ENCODE peak calls at places on chromosomes 12 and 14, in ten cellular contexts. One of them, this sample, is unnamed.

GRCh38 chr12:108063192-108063591 is 65.9 kb upstream of the WSCD2 start:
- DNase-seq in H9: no peak
- DNase-seq in gastrocnemius medialis: no peak
- DNase-seq in mesenchymal stem cell: no peak
- DNase-seq in left ventricle myocardium inferior: no peak
- DNase-seq in ovary: no peak
- DNase-seq in psoas muscle: no peak
- DNase-seq in transverse colon: no peak
- DNase-seq in GM12878: no peak
- DNase-seq in sigmoid colon: no peak
- DNase-seq in this sample: no peak

GRCh38 chr12:6425588-6426531 is 18.9 kb upstream of the CD27 start:
- DNase-seq in H9: no peak
- DNase-seq in gastrocnemius medialis: no peak
- DNase-seq in mesenchymal stem cell: no peak
- DNase-seq in left ventricle myocardium inferior: no peak
- DNase-seq in ovary: peak; percentile 42
- DNase-seq in psoas muscle: no peak
- DNase-seq in transverse colon: no peak
- DNase-seq in GM12878: no peak
- DNase-seq in sigmoid colon: no peak
- DNase-seq in this sample: no peak

GRCh38 chr12:14960548-14961465 is 594 bp downstream of the ARHGDIB start:
- DNase-seq in H9: no peak
- DNase-seq in gastrocnemius medialis: no peak
- DNase-seq in mesenchymal stem cell: no peak
- DNase-seq in left ventricle myocardium inferior: peak; percentile 55
- DNase-seq in ovary: no peak
- DNase-seq in psoas muscle: peak; percentile 54
- DNase-seq in transverse colon: peak; percentile 21
- DNase-seq in GM12878: no peak
- DNase-seq in sigmoid colon: no peak
- DNase-seq in this sample: no peak

GRCh38 chr12:105051981-105052380 is 32.3 kb downstream of the ALDH1L2 start:
- DNase-seq in H9: no peak
- DNase-seq in gastrocnemius medialis: no peak
- DNase-seq in mesenchymal stem cell: no peak
- DNase-seq in left ventricle myocardium inferior: no peak
- DNase-seq in ovary: no peak
- DNase-seq in psoas muscle: no peak
- DNase-seq in transverse colon: no peak
- DNase-seq in GM12878: no peak
- DNase-seq in sigmoid colon: no peak
- DNase-seq in this sample: no peak

GRCh38 chr12:62833634-62834033 is 101.3 kb downstream of the PPM1H start:
- DNase-seq in H9: no peak
- DNase-seq in gastrocnemius medialis: no peak
- DNase-seq in mesenchymal stem cell: no peak
- DNase-seq in left ventricle myocardium inferior: no peak
- DNase-seq in ovary: no peak
- DNase-seq in psoas muscle: no peak
- DNase-seq in transverse colon: no peak
- DNase-seq in GM12878: no peak
- DNase-seq in sigmoid colon: no peak
- DNase-seq in this sample: no peak

GRCh38 chr12:110010853-110011835 is 11.9 kb downstream of the ANKRD13A start:
- DNase-seq in H9: no peak
- DNase-seq in gastrocnemius medialis: no peak
- DNase-seq in mesenchymal stem cell: no peak
- DNase-seq in left ventricle myocardium inferior: no peak
- DNase-seq in ovary: no peak
- DNase-seq in psoas muscle: no peak
- DNase-seq in transverse colon: peak; percentile 35
- DNase-seq in GM12878: peak; percentile 62
- DNase-seq in sigmoid colon: no peak
- DNase-seq in this sample: no peak

GRCh38 chr12:51951843-51952722 is 584 bp downstream of the ACVR1B start:
- DNase-seq in H9: peak; percentile 61
- DNase-seq in gastrocnemius medialis: peak; percentile 55
- DNase-seq in mesenchymal stem cell: no peak
- DNase-seq in left ventricle myocardium inferior: no peak
- DNase-seq in ovary: peak; percentile 70
- DNase-seq in psoas muscle: peak; percentile 77
- DNase-seq in transverse colon: peak; percentile 26
- DNase-seq in GM12878: no peak
- DNase-seq in sigmoid colon: peak; percentile 71
- DNase-seq in this sample: no peak

GRCh38 chr14:77128414-77128891 is 13.1 kb downstream of the ZDHHC22 start:
- DNase-seq in H9: peak; percentile 15
- DNase-seq in gastrocnemius medialis: no peak
- DNase-seq in mesenchymal stem cell: no peak
- DNase-seq in left ventricle myocardium inferior: no peak
- DNase-seq in ovary: no peak
- DNase-seq in psoas muscle: no peak
- DNase-seq in transverse colon: no peak
- DNase-seq in GM12878: no peak
- DNase-seq in sigmoid colon: no peak
- DNase-seq in this sample: no peak

GRCh38 chr12:47397664-47398281 is 308.1 kb downstream of the RPAP3 start:
- DNase-seq in H9: peak; percentile 47
- DNase-seq in gastrocnemius medialis: peak; percentile 21
- DNase-seq in mesenchymal stem cell: peak; percentile 64
- DNase-seq in left ventricle myocardium inferior: no peak
- DNase-seq in ovary: no peak
- DNase-seq in psoas muscle: no peak
- DNase-seq in transverse colon: no peak
- DNase-seq in GM12878: no peak
- DNase-seq in sigmoid colon: no peak
- DNase-seq in this sample: no peak

GRCh38 chr14:45972416-45972815 is 679.2 kb downstream of the RPL10L start:
- DNase-seq in H9: no peak
- DNase-seq in gastrocnemius medialis: no peak
- DNase-seq in mesenchymal stem cell: no peak
- DNase-seq in left ventricle myocardium inferior: no peak
- DNase-seq in ovary: no peak
- DNase-seq in psoas muscle: no peak
- DNase-seq in transverse colon: no peak
- DNase-seq in GM12878: no peak
- DNase-seq in sigmoid colon: no peak
- DNase-seq in this sample: no peak

GRCh38 chr14:103101964-103102688 is 7.6 kb downstream of the EXOC3L4 start:
- DNase-seq in H9: no peak
- DNase-seq in gastrocnemius medialis: no peak
- DNase-seq in mesenchymal stem cell: no peak
- DNase-seq in left ventricle myocardium inferior: no peak
- DNase-seq in ovary: no peak
- DNase-seq in psoas muscle: no peak
- DNase-seq in transverse colon: no peak
- DNase-seq in GM12878: no peak
- DNase-seq in sigmoid colon: no peak
- DNase-seq in this sample: no peak

GRCh38 chr12:66804555-66804954 is 125.7 kb upstream of the GRIP1 start:
- DNase-seq in H9: no peak
- DNase-seq in gastrocnemius medialis: no peak
- DNase-seq in mesenchymal stem cell: no peak
- DNase-seq in left ventricle myocardium inferior: no peak
- DNase-seq in ovary: no peak
- DNase-seq in psoas muscle: no peak
- DNase-seq in transverse colon: no peak
- DNase-seq in GM12878: no peak
- DNase-seq in sigmoid colon: no peak
- DNase-seq in this sample: no peak
- H3K4me1 ChIP-seq in H9: peaks cover 7% of the 10 kb centered on the region
- H3K4me1 ChIP-seq in gastrocnemius medialis: no peaks in the 10 kb centered on the region
- H3K4me1 ChIP-seq in mesenchymal stem cell: no peaks in the 10 kb centered on the region
- H3K4me1 ChIP-seq in left ventricle myocardium inferior: no peaks in the 10 kb centered on the region
- H3K4me1 ChIP-seq in ovary: no peaks in the 10 kb centered on the region
- H3K4me1 ChIP-seq in psoas muscle: no peaks in the 10 kb centered on the region
- H3K4me1 ChIP-seq in transverse colon: no peaks in the 10 kb centered on the region
- H3K4me1 ChIP-seq in GM12878: no peaks in the 10 kb centered on the region
- H3K4me1 ChIP-seq in sigmoid colon: no peaks in the 10 kb centered on the region
- H3K4me1 ChIP-seq in this sample: no peaks in the 10 kb centered on the region

DNA sequence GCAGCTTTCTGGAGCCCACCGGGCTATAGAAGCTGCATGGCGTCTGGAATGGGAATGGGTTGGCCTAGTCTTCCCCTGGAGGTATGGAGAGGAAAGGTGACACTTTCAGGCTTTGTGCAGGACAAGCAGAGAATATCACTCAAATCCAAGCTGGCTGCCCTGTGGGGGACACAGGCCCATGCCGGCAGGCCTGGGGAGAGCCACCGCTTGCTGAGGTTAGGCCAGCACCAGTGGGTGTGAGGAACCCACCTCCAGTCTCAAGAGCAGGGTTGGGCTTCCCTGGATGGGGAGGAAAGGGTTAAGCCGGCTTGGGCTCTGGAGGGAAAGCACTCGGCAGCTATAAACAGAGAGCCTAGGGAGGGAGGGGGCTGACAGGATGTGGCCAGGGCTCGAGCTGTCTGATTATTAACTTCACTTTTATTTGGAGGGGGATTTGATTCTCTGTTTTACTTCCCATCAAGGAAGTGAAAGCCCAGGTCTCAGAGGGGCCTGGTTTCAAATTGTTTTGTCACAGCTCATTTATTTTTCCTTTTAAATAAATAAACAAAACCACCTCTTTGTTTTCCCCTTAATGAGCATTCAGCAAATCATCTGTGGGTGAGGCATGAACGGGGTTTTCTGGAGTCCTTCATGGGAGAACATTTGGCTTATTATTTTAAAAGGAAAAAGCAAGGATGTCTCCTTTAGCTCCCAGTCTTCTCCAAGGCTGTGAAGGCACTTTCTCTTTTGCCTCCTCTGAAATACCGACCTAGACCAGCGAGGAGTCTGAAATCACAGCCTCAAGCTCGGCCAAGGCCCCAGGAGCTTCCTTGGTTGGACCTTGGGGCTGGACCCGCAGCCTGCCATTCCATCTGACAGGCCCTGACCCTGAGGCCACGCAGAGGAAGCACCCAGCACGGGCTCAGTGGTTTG is 21.8 kb upstream of the ZFP36L1 start:
- DNase-seq in H9: peak; percentile 78
- DNase-seq in gastrocnemius medialis: no peak
- DNase-seq in mesenchymal stem cell: peak; percentile 82
- DNase-seq in left ventricle myocardium inferior: no peak
- DNase-seq in ovary: peak; percentile 67
- DNase-seq in psoas muscle: peak; percentile 64
- DNase-seq in transverse colon: peak; percentile 59
- DNase-seq in GM12878: peak; percentile 84
- DNase-seq in sigmoid colon: peak; percentile 79
- DNase-seq in this sample: no peak
- H3K27ac ChIP-seq in H9: no peak overlapping the region
- H3K27ac ChIP-seq in gastrocnemius medialis: peak overlapping the region; percentile 100
- H3K27ac ChIP-seq in mesenchymal stem cell: peak overlapping the region; percentile 98
- H3K27ac ChIP-seq in left ventricle myocardium inferior: peak overlapping the region; percentile 99
- H3K27ac ChIP-seq in ovary: peak overlapping the region; percentile 75
- H3K27ac ChIP-seq in psoas muscle: peak overlapping the region; percentile 99
- H3K27ac ChIP-seq in transverse colon: peak overlapping the region; percentile 97
- H3K27ac ChIP-seq in GM12878: peak overlapping the region; percentile 95
- H3K27ac ChIP-seq in sigmoid colon: peak overlapping the region; percentile 93
- H3K27ac ChIP-seq in this sample: peak overlapping the region; percentile 97

GRCh38 chr12:31853520-31853919 is 105.7 kb upstream of the RESF1 start:
- DNase-seq in H9: no peak
- DNase-seq in gastrocnemius medialis: no peak
- DNase-seq in mesenchymal stem cell: no peak
- DNase-seq in left ventricle myocardium inferior: no peak
- DNase-seq in ovary: no peak
- DNase-seq in psoas muscle: no peak
- DNase-seq in transverse colon: no peak
- DNase-seq in GM12878: no peak
- DNase-seq in sigmoid colon: no peak
- DNase-seq in this sample: no peak
- H3K9me3 ChIP-seq in H9: peaks cover 5% of the 10 kb centered on the region
- H3K9me3 ChIP-seq in gastrocnemius medialis: no peaks in the 10 kb centered on the region
- H3K9me3 ChIP-seq in mesenchymal stem cell: peaks cover 53% of the 10 kb centered on the region
- H3K9me3 ChIP-seq in left ventricle myocardium inferior: peaks cover 36% of the 10 kb centered on the region
- H3K9me3 ChIP-seq in ovary: no peaks in the 10 kb centered on the region
- H3K9me3 ChIP-seq in psoas muscle: peaks cover 25% of the 10 kb centered on the region
- H3K9me3 ChIP-seq in transverse colon: peaks cover 13% of the 10 kb centered on the region
- H3K9me3 ChIP-seq in GM12878: peaks cover 6% of the 10 kb centered on the region
- H3K9me3 ChIP-seq in sigmoid colon: peaks cover 5% of the 10 kb centered on the region
- H3K9me3 ChIP-seq in this sample: no peaks in the 10 kb centered on the region

GRCh38 chr14:61573748-61574513 is 121.4 kb upstream of the HIF1A start:
- DNase-seq in H9: no peak
- DNase-seq in gastrocnemius medialis: no peak
- DNase-seq in mesenchymal stem cell: peak; percentile 60
- DNase-seq in left ventricle myocardium inferior: no peak
- DNase-seq in ovary: no peak
- DNase-seq in psoas muscle: no peak
- DNase-seq in transverse colon: no peak
- DNase-seq in GM12878: no peak
- DNase-seq in sigmoid colon: no peak
- DNase-seq in this sample: no peak

GRCh38 chr14:61573321-61573720 is 122.0 kb upstream of the HIF1A start:
- DNase-seq in H9: no peak
- DNase-seq in gastrocnemius medialis: no peak
- DNase-seq in mesenchymal stem cell: no peak
- DNase-seq in left ventricle myocardium inferior: no peak
- DNase-seq in ovary: no peak
- DNase-seq in psoas muscle: no peak
- DNase-seq in transverse colon: no peak
- DNase-seq in GM12878: no peak
- DNase-seq in sigmoid colon: no peak
- DNase-seq in this sample: no peak

GRCh38 chr14:61575126-61575525 is 120.2 kb upstream of the HIF1A start:
- DNase-seq in H9: no peak
- DNase-seq in gastrocnemius medialis: no peak
- DNase-seq in mesenchymal stem cell: no peak
- DNase-seq in left ventricle myocardium inferior: no peak
- DNase-seq in ovary: no peak
- DNase-seq in psoas muscle: no peak
- DNase-seq in transverse colon: no peak
- DNase-seq in GM12878: no peak
- DNase-seq in sigmoid colon: no peak
- DNase-seq in this sample: no peak

GRCh38 chr14:61575751-61576150 is 119.6 kb upstream of the HIF1A start:
- DNase-seq in H9: no peak
- DNase-seq in gastrocnemius medialis: no peak
- DNase-seq in mesenchymal stem cell: no peak
- DNase-seq in left ventricle myocardium inferior: no peak
- DNase-seq in ovary: no peak
- DNase-seq in psoas muscle: no peak
- DNase-seq in transverse colon: no peak
- DNase-seq in GM12878: no peak
- DNase-seq in sigmoid colon: no peak
- DNase-seq in this sample: no peak

DNA sequence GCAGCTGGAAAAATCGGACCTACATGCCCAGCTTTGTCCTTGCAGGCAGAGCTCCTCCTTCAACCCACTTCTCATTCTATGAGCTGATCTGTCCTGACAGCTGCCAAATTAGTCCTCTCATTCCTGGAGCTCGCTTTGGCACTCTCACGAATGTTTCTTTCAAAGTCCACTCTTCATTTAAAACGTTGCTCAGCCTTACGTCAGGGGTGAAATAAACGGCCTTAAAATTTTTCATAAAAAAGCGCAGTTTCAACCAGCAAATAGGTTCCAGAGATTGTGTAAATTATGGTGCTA is 120.9 kb upstream of the HIF1A start:
- DNase-seq in H9: no peak
- DNase-seq in gastrocnemius medialis: no peak
- DNase-seq in mesenchymal stem cell: no peak
- DNase-seq in left ventricle myocardium inferior: no peak
- DNase-seq in ovary: no peak
- DNase-seq in psoas muscle: no peak
- DNase-seq in transverse colon: no peak
- DNase-seq in GM12878: no peak
- DNase-seq in sigmoid colon: no peak
- DNase-seq in this sample: no peak
- H3K4me1 ChIP-seq in H9: no peaks in the 10 kb centered on the region
- H3K4me1 ChIP-seq in gastrocnemius medialis: no peaks in the 10 kb centered on the region
- H3K4me1 ChIP-seq in mesenchymal stem cell: peaks cover 15% of the 10 kb centered on the region
- H3K4me1 ChIP-seq in left ventricle myocardium inferior: peaks cover 24% of the 10 kb centered on the region
- H3K4me1 ChIP-seq in ovary: peaks cover 8% of the 10 kb centered on the region
- H3K4me1 ChIP-seq in psoas muscle: peaks cover 6% of the 10 kb centered on the region
- H3K4me1 ChIP-seq in transverse colon: no peaks in the 10 kb centered on the region
- H3K4me1 ChIP-seq in GM12878: peaks cover 1% of the 10 kb centered on the region
- H3K4me1 ChIP-seq in sigmoid colon: peaks cover 43% of the 10 kb centered on the region
- H3K4me1 ChIP-seq in this sample: no peaks in the 10 kb centered on the region